ENCODE peak calls at places on chromosomes 16 and 17, in six cellular contexts. N, Q, C, Y, V and B are unnamed samples.

GRCh38 chr16:29009050-29009837 is 24.4 kb downstream of the LAT start:
- DNase-seq in N (no peak), Q (no peak), C (peak; percentile 80), Y (no peak), V (no peak), B (no peak)

GRCh38 chr17:35578195-35578928 is at the start of gene PEX12:
- DNase-seq in N (peak; percentile 77), Q (peak; percentile 78), C (peak; percentile 92), Y (peak; percentile 88), V (peak; percentile 91), B (peak; percentile 85)

GRCh38 chr16:27156531-27156930 is 46.8 kb upstream of the KDM8 start:
- DNase-seq in N (no peak), Q (no peak), C (no peak), Y (no peak), V (no peak), B (no peak)

GRCh38 chr17:45276031-45276430 is 14.1 kb upstream of the SPATA32 start:
- DNase-seq in N (no peak), Q (no peak), C (no peak), Y (peak; percentile 37), V (no peak), B (no peak)

GRCh38 chr17:7837375-7838290 is 3.6 kb downstream of the KDM6B start:
- DNase-seq in N (no peak), Q (no peak), C (no peak), Y (peak; percentile 12), V (peak; percentile 19), B (no peak)

GRCh38 chr16:85168732-85169256 is 56.5 kb upstream of the CIBAR2 start:
- DNase-seq in N (no peak), Q (no peak), C (no peak), Y (no peak), V (peak; percentile 29), B (peak; percentile 59)

GRCh38 chr17:48498168-48498840 is 32.5 kb downstream of the HOXB1 start:
- DNase-seq in N (no peak), Q (no peak), C (no peak), Y (no peak), V (peak; percentile 95), B (no peak)

GRCh38 chr17:6508519-6509294 is 47.6 kb downstream of the PITPNM3 start:
- DNase-seq in N (no peak), Q (no peak), C (no peak), Y (no peak), V (no peak), B (no peak)

GRCh38 chr16:84930298-84931106 is 80.8 kb downstream of the ZDHHC7 start:
- DNase-seq in N (no peak), Q (no peak), C (no peak), Y (no peak), V (no peak), B (no peak)

GRCh38 chr16:1984347-1985225 is 593 bp downstream of the GFER start:
- DNase-seq in N (no peak), Q (no peak), C (no peak), Y (no peak), V (no peak), B (no peak)

GRCh38 chr17:34246436-34246835 is 8.6 kb upstream of the CCL2 start:
- DNase-seq in N (no peak), Q (no peak), C (peak; percentile 84), Y (no peak), V (no peak), B (no peak)

GRCh38 chr16:74724820-74725549 is 24.3 kb upstream of the MLKL start:
- DNase-seq in N (no peak), Q (no peak), C (no peak), Y (peak; percentile 69), V (no peak), B (peak; percentile 56)

GRCh38 chr16:87017388-87018012 is 299.7 kb downstream of the C16orf95 start:
- DNase-seq in N (no peak), Q (no peak), C (peak; percentile 32), Y (peak; percentile 91), V (no peak), B (peak; percentile 83)

GRCh38 chr17:65193305-65194293 is 56.4 kb downstream of the RGS9 start:
- DNase-seq in N (no peak), Q (no peak), C (no peak), Y (no peak), V (no peak), B (no peak)

GRCh38 chr17:37088459-37088858 is 139.7 kb downstream of the AATF start:
- DNase-seq in N (no peak), Q (no peak), C (no peak), Y (no peak), V (no peak), B (peak; percentile 37)

GRCh38 chr16:2206780-2207433 is 1.7 kb downstream of the MLST8 start:
- DNase-seq in N (no peak), Q (no peak), C (no peak), Y (no peak), V (no peak), B (no peak)

GRCh38 chr17:57906910-57907309 is 48.3 kb downstream of the CUEDC1 start:
- DNase-seq in N (no peak), Q (no peak), C (no peak), Y (no peak), V (no peak), B (no peak)

GRCh38 chr17:41267711-41268110 is 2.5 kb downstream of the KRTAP9-6 start:
- DNase-seq in N (no peak), Q (no peak), C (no peak), Y (no peak), V (no peak), B (no peak)

GRCh38 chr16:87076950-87077749 is 240.0 kb downstream of the C16orf95 start:
- DNase-seq in N (no peak), Q (no peak), C (peak; percentile 51), Y (peak; percentile 46), V (no peak), B (peak; percentile 66)

GRCh38 chr16:8567355-8568230 is 22.7 kb downstream of the TMEM114 start:
- DNase-seq in N (peak; percentile 59), Q (peak; percentile 48), C (peak; percentile 94), Y (peak; percentile 88), V (peak; percentile 77), B (peak; percentile 94)

GRCh38 chr16:2529061-2529931 is 1.9 kb downstream of the CEMP1 start:
- DNase-seq in N (no peak), Q (no peak), C (no peak), Y (no peak), V (no peak), B (no peak)

GRCh38 chr16:65743558-65743957 is 621.7 kb upstream of the CDH11 start:
- DNase-seq in N (no peak), Q (no peak), C (no peak), Y (no peak), V (no peak), B (no peak)

GRCh38 chr16:1079786-1080525 is 7.4 kb downstream of the SSTR5 start:
- DNase-seq in N (no peak), Q (no peak), C (no peak), Y (no peak), V (no peak), B (no peak)

GRCh38 chr17:80291691-80292487 is 31.2 kb downstream of the RNF213 start:
- DNase-seq in N (no peak), Q (no peak), C (no peak), Y (no peak), V (no peak), B (no peak)

GRCh38 chr16:26981266-26981938 is 85.3 kb upstream of the C16orf82 start:
- DNase-seq in N (no peak), Q (no peak), C (no peak), Y (peak; percentile 82), V (peak; percentile 22), B (peak; percentile 31)

GRCh38 chr16:66581246-66581952 is 2.1 kb downstream of the CMTM2 start:
- DNase-seq in N (no peak), Q (no peak), C (no peak), Y (peak; percentile 30), V (no peak), B (no peak)

GRCh38 chr16:20866161-20866772 is 33.9 kb downstream of the DCUN1D3 start:
- DNase-seq in N (no peak), Q (no peak), C (peak; percentile 69), Y (peak; percentile 80), V (no peak), B (peak; percentile 85)